ENCODE peak calls at places on chromosomes 3 and 15, in ten cellular contexts. L, Q, J, E, Y, V, X, G, I and K are unnamed samples.

GRCh38 chr3:171204942-171205341 is 178.4 kb upstream of the SLC2A2 start:
- DNase-seq in X (no peak), V (no peak), Q (no peak), L (no peak), J (peak), G (no peak), E (no peak), I (no peak), Y (no peak), K (no peak)

GRCh38 chr3:196914866-196915265 is 27.5 kb downstream of the NCBP2 start:
- DNase-seq in V (no peak), Q (no peak), E (no peak), J (no peak), Y (no peak), X (no peak), L (no peak), I (no peak), G (no peak), K (no peak)

GRCh38 chr3:127043731-127044510 is 61.0 kb downstream of the PLXNA1 start:
- DNase-seq in G (peak), I (no peak), J (no peak), E (no peak), V (no peak), Q (no peak), L (no peak), Y (no peak), X (no peak), K (no peak)

GRCh38 chr15:68560501-68561113 is 18.2 kb upstream of the CORO2B start:
- DNase-seq in Q (no peak), V (no peak), E (no peak), I (no peak), L (no peak), X (no peak), J (no peak), Y (no peak), G (no peak), K (peak)

GRCh38 chr3:15205934-15206661 is at the start of gene CAPN7:
- DNase-seq in J (peak), X (peak), Y (peak), Q (peak), I (peak), G (peak), L (peak), E (no peak), V (no peak), K (no peak)

GRCh38 chr3:114217266-114217665 is 20.1 kb downstream of the ZNF80 start:
- DNase-seq in J (peak), G (no peak), E (no peak), L (no peak), Y (no peak), X (no peak), I (no peak), Q (no peak), V (no peak), K (no peak)

GRCh38 chr3:183329543-183329942 is 76.5 kb downstream of the B3GNT5 start:
- DNase-seq in V (no peak), I (no peak), J (no peak), G (no peak), E (no peak), X (no peak), Y (no peak), L (no peak), Q (no peak), K (no peak)

GRCh38 chr3:57983734-57984518 is 24.3 kb upstream of the FLNB start:
- DNase-seq in I (no peak), E (peak), Q (no peak), Y (peak), J (peak), V (no peak), X (peak), G (peak), L (no peak), K (no peak)

GRCh38 chr3:36394176-36394575 is 13.9 kb downstream of the STAC start:
- DNase-seq in Y (no peak), J (peak), I (no peak), Q (no peak), G (no peak), E (no peak), L (no peak), X (no peak), V (no peak), K (no peak)

GRCh38 chr3:172148269-172148668 is 108.9 kb downstream of the FNDC3B start:
- DNase-seq in G (no peak), E (no peak), X (peak), I (no peak), Q (no peak), Y (no peak), V (no peak), J (no peak), L (no peak), K (no peak)

GRCh38 chr15:93897377-93897776 is 334.0 kb upstream of the MCTP2 start:
- DNase-seq in Q (no peak), I (no peak), L (no peak), Y (no peak), E (no peak), J (no peak), V (no peak), X (no peak), G (no peak), K (no peak)

GRCh38 chr15:77640615-77641014 is 7.9 kb upstream of the LINGO1 start:
- DNase-seq in Y (no peak), I (no peak), L (no peak), J (no peak), V (no peak), X (no peak), E (no peak), G (no peak), Q (no peak), K (no peak)

GRCh38 chr3:112744825-112745566 is 101.7 kb downstream of the CD200R1L start:
- DNase-seq in E (no peak), L (no peak), G (no peak), Y (no peak), J (peak), V (no peak), X (no peak), I (no peak), Q (no peak), K (no peak)

GRCh38 chr3:112546216-112546759 is 15.5 kb downstream of the ATG3 start:
- DNase-seq in Q (no peak), L (no peak), X (no peak), E (no peak), G (no peak), Y (no peak), J (peak), V (no peak), I (no peak), K (no peak)

GRCh38 chr3:71299160-71299559 is 284.4 kb downstream of the FOXP1 start:
- DNase-seq in G (no peak), Q (no peak), L (no peak), X (no peak), E (no peak), J (no peak), V (no peak), I (no peak), Y (no peak), K (no peak)

GRCh38 chr15:41940441-41940857 is 31.9 kb downstream of the EHD4 start:
- DNase-seq in V (no peak), Y (no peak), X (peak), I (no peak), G (peak), Q (no peak), L (no peak), J (peak), E (no peak), K (no peak)

GRCh38 chr15:84819291-84819768 is 2.2 kb downstream of the ALPK3 start:
- DNase-seq in L (no peak), I (no peak), V (no peak), Q (no peak), G (no peak), Y (no peak), X (no peak), E (no peak), J (no peak), K (no peak)

GRCh38 chr3:118181274-118181673 is 853.4 kb downstream of the IGSF11 start:
- DNase-seq in Y (no peak), L (no peak), J (no peak), G (no peak), E (no peak), Q (no peak), X (no peak), I (no peak), V (no peak), K (no peak)

GRCh38 chr3:55721716-55722484 is 234.8 kb upstream of the WNT5A start:
- DNase-seq in L (no peak), I (no peak), E (no peak), Y (peak), X (no peak), V (no peak), G (no peak), Q (no peak), J (peak), K (no peak)

GRCh38 chr3:10432156-10432845 is 73.1 kb downstream of the ATP2B2 start:
- DNase-seq in L (no peak), X (no peak), E (no peak), G (peak), Y (no peak), I (no peak), V (peak), J (no peak), Q (no peak), K (peak)

GRCh38 chr3:149618151-149619123 is 39.4 kb downstream of the WWTR1 start:
- DNase-seq in Q (no peak), L (no peak), Y (no peak), J (peak), G (no peak), V (no peak), I (peak), E (no peak), X (no peak), K (no peak)

GRCh38 chr3:136990826-136991225 is 33.0 kb downstream of the IL20RB start:
- DNase-seq in E (no peak), J (no peak), G (no peak), I (no peak), X (no peak), V (no peak), Q (no peak), L (no peak), Y (no peak), K (peak)

GRCh38 chr15:74135041-74135565 is 4.7 kb downstream of the ISLR2 start:
- DNase-seq in X (no peak), L (no peak), J (no peak), Q (no peak), I (no peak), E (no peak), Y (no peak), G (no peak), V (no peak), K (no peak)

GRCh38 chr3:171132873-171133272 is 106.4 kb upstream of the SLC2A2 start:
- DNase-seq in V (no peak), E (no peak), X (peak), I (no peak), J (peak), Y (no peak), L (no peak), G (no peak), Q (no peak), K (no peak)

GRCh38 chr15:79966634-79967330 is 4.2 kb downstream of the BCL2A1 start:
- DNase-seq in Q (no peak), I (no peak), Y (no peak), L (no peak), X (no peak), V (no peak), E (no peak), G (no peak), J (no peak), K (no peak)

GRCh38 chr3:123353227-123353851 is 95.6 kb downstream of the ADCY5 start:
- DNase-seq in Y (no peak), X (no peak), Q (no peak), E (no peak), L (no peak), G (no peak), V (no peak), J (no peak), I (no peak), K (no peak)

GRCh38 chr15:39363761-39364586 is 216.9 kb upstream of the THBS1 start:
- DNase-seq in J (peak), Q (no peak), V (no peak), G (no peak), Y (no peak), I (no peak), X (no peak), E (no peak), L (no peak), K (no peak)

GRCh38 chr3:123295901-123296250 is 94.1 kb downstream of the SEC22A start:
- DNase-seq in G (no peak), L (no peak), Y (no peak), Q (no peak), J (no peak), X (no peak), E (no peak), I (no peak), V (no peak), K (no peak)

GRCh38 chr3:184637705-184638104 is 74.2 kb downstream of the MAGEF1 start:
- DNase-seq in Y (no peak), X (no peak), I (no peak), Q (peak), E (peak), V (no peak), J (peak), G (no peak), L (no peak), K (no peak)

GRCh38 chr3:186598108-186598784 is 14.6 kb upstream of the AHSG start:
- DNase-seq in Y (no peak), L (no peak), Q (no peak), X (peak), G (no peak), V (no peak), E (no peak), I (no peak), J (peak), K (no peak)

GRCh38 chr15:57198654-57199241 is 177.6 kb upstream of the CGNL1 start:
- DNase-seq in Y (no peak), V (peak), X (no peak), I (no peak), J (peak), G (no peak), Q (no peak), E (no peak), L (no peak), K (peak)

GRCh38 chr15:100914876-100915275 is 4.3 kb upstream of the LRRK1 start:
- DNase-seq in J (no peak), Q (no peak), X (no peak), Y (no peak), V (no peak), L (no peak), I (no peak), G (no peak), E (no peak), K (no peak)

GRCh38 chr3:144031938-144032337 is 60.3 kb downstream of the DIPK2A start:
- DNase-seq in L (no peak), X (no peak), J (peak), Y (no peak), G (no peak), Q (peak), V (no peak), I (peak), E (no peak), K (no peak)

GRCh38 chr3:89232155-89232554 is 124.7 kb downstream of the EPHA3 start:
- DNase-seq in E (no peak), L (no peak), V (no peak), J (no peak), I (no peak), X (no peak), G (no peak), Y (no peak), Q (no peak), K (no peak)

GRCh38 chr3:16884748-16885587 is at the start of gene PLCL2:
- DNase-seq in V (peak), X (no peak), G (peak), J (peak), Q (no peak), E (peak), I (peak), Y (peak), L (peak), K (peak)